ENCODE peak calls at places on chromosomes 7 and 10, in nine cellular contexts. K is testis, I is thyroid gland, R is spleen, M is body of pancreas, W is Peyer's patch, Y is A549, G is transverse colon, E is heart left ventricle. O is an unnamed sample.
A peak's percentile ranks its signal among the peaks of the same experiment; 100 is the strongest.

GRCh38 chr7:23470290-23471089 is at the start of gene IGF2BP3:
- DNase-seq in K (no peak), I (no peak), R (peak; percentile 58), M (no peak), W (peak; percentile 51), Y (peak; percentile 98), G (peak; percentile 24), E (no peak), O (no peak)

GRCh38 chr7:105623378-105623777 is 42.1 kb upstream of the EFCAB10 start:
- DNase-seq in K (no peak), I (no peak), R (no peak), M (no peak), W (no peak), Y (no peak), G (no peak), E (no peak), O (no peak)

GRCh38 chr7:55533050-55533728 is 39.1 kb downstream of the VOPP1 start:
- DNase-seq in K (no peak), I (no peak), R (peak; percentile 85), M (peak; percentile 64), W (no peak), Y (no peak), G (peak; percentile 72), E (no peak), O (no peak)

GRCh38 chr7:372546-372938 is 82.6 kb downstream of the FOXL3 start:
- DNase-seq in K (no peak), I (no peak), R (peak; percentile 64), M (no peak), W (no peak), Y (no peak), G (no peak), E (no peak), O (peak; percentile 12)

GRCh38 chr10:28453926-28454325 is 79.0 kb upstream of the WAC start:
- DNase-seq in K (no peak), I (no peak), R (no peak), M (no peak), W (no peak), Y (no peak), G (no peak), E (no peak), O (no peak)

GRCh38 chr10:49140306-49141175 is 6.7 kb upstream of the FAM170B start:
- DNase-seq in K (no peak), I (peak; percentile 59), R (no peak), M (no peak), W (no peak), Y (no peak), G (no peak), E (no peak), O (no peak)

GRCh38 chr7:20312562-20312961 is 18.1 kb upstream of the ITGB8 start:
- DNase-seq in K (no peak), I (no peak), R (no peak), M (no peak), W (no peak), Y (no peak), G (no peak), E (no peak), O (no peak)

GRCh38 chr10:44352316-44353127 is 32.4 kb downstream of the CXCL12 start:
- DNase-seq in K (no peak), I (no peak), R (no peak), M (peak; percentile 90), W (no peak), Y (no peak), G (peak; percentile 31), E (peak; percentile 74), O (no peak)

GRCh38 chr7:55223023-55223422 is 142.1 kb upstream of the LANCL2 start:
- DNase-seq in K (no peak), I (peak; percentile 37), R (no peak), M (no peak), W (no peak), Y (no peak), G (no peak), E (no peak), O (no peak)

GRCh38 chr7:126820925-126821324 is 431.8 kb downstream of the GRM8 start:
- DNase-seq in K (no peak), I (no peak), R (no peak), M (no peak), W (no peak), Y (no peak), G (no peak), E (no peak), O (no peak)

GRCh38 chr7:111802194-111802785 is 240.0 kb upstream of the IMMP2L start:
- DNase-seq in K (no peak), I (no peak), R (no peak), M (no peak), W (no peak), Y (no peak), G (no peak), E (no peak), O (no peak)

GRCh38 chr10:78375854-78376785 is 342.5 kb downstream of the RPS24 start:
- DNase-seq in K (peak; percentile 36), I (no peak), R (peak; percentile 63), M (no peak), W (no peak), Y (no peak), G (no peak), E (no peak), O (no peak)

GRCh38 chr7:150949564-150949963 is 28.6 kb downstream of the KCNH2 start:
- DNase-seq in K (peak; percentile 13), I (no peak), R (peak; percentile 40), M (no peak), W (peak; percentile 11), Y (no peak), G (no peak), E (no peak), O (no peak)

GRCh38 chr7:13882051-13882450 is 107.4 kb downstream of the ETV1 start:
- DNase-seq in K (no peak), I (no peak), R (no peak), M (no peak), W (no peak), Y (no peak), G (no peak), E (no peak), O (no peak)

GRCh38 chr7:141551080-141551772 is at the start of gene AGK:
- DNase-seq in K (peak; percentile 76), I (peak; percentile 71), R (peak; percentile 93), M (peak; percentile 71), W (peak; percentile 77), Y (peak; percentile 81), G (peak; percentile 69), E (peak; percentile 79), O (peak; percentile 74)
- TF ChIP-seq POLR2A in K (no peak), I (peak; percentile 38), R (no peak), M (peak; percentile 57), W (peak; percentile 20), Y (peak; percentile 89), G (peak; percentile 14), E (peak; percentile 42), O (peak; percentile 65)

GRCh38 chr7:2665359-2665791 is 22.6 kb upstream of the AMZ1 start:
- DNase-seq in K (no peak), I (no peak), R (peak; percentile 71), M (no peak), W (no peak), Y (no peak), G (no peak), E (no peak), O (no peak)
- H3K4me3 ChIP-seq in K (no peak overlapping the region), I (no peak overlapping the region), R (no peak overlapping the region), M (no peak overlapping the region), W (no peak overlapping the region), Y (no peak overlapping the region), G (no peak overlapping the region), E (no peak overlapping the region), O (no peak overlapping the region)

GRCh38 chr7:129210989-129211312 is 13.9 kb upstream of the AHCYL2 start:
- DNase-seq in K (no peak), I (no peak), R (no peak), M (no peak), W (no peak), Y (no peak), G (no peak), E (no peak), O (no peak)

GRCh38 chr7:129212596-129212995 is 12.2 kb upstream of the AHCYL2 start:
- DNase-seq in K (no peak), I (no peak), R (no peak), M (no peak), W (no peak), Y (no peak), G (no peak), E (no peak), O (no peak)

GRCh38 chr7:129212126-129212525 is 12.7 kb upstream of the AHCYL2 start:
- DNase-seq in K (no peak), I (no peak), R (no peak), M (no peak), W (no peak), Y (no peak), G (no peak), E (no peak), O (no peak)

GRCh38 chr7:129210256-129210988 is 14.4 kb upstream of the AHCYL2 start:
- DNase-seq in K (peak; percentile 89), I (peak; percentile 87), R (peak; percentile 93), M (peak; percentile 81), W (peak; percentile 82), Y (peak; percentile 60), G (peak; percentile 77), E (peak; percentile 84), O (peak; percentile 86)

GRCh38 chr7:129213828-129214227 is 11.0 kb upstream of the AHCYL2 start:
- DNase-seq in K (no peak), I (peak; percentile 30), R (no peak), M (no peak), W (no peak), Y (peak; percentile 54), G (no peak), E (no peak), O (no peak)
- TF ChIP-seq CTCF in K (no peak), I (no peak), R (no peak), M (no peak), W (no peak), Y (no peak), G (no peak), E (no peak), O (no peak)

GRCh38 chr10:102813734-102814455 is 23.3 kb downstream of the CYP17A1 start:
- DNase-seq in K (peak; percentile 51), I (no peak), R (no peak), M (peak; percentile 17), W (peak; percentile 80), Y (no peak), G (peak; percentile 65), E (no peak), O (peak; percentile 84)

GRCh38 chr10:102814873-102815661 is 22.1 kb downstream of the CYP17A1 start:
- DNase-seq in K (peak; percentile 73), I (peak; percentile 75), R (peak; percentile 79), M (peak; percentile 51), W (peak; percentile 56), Y (no peak), G (peak; percentile 60), E (peak; percentile 86), O (peak; percentile 81)

GRCh38 chr10:102817175-102817574 is 20.0 kb downstream of the CYP17A1 start:
- DNase-seq in K (no peak), I (no peak), R (no peak), M (no peak), W (no peak), Y (no peak), G (no peak), E (no peak), O (no peak)

GRCh38 chr10:102814456-102814871 is 22.7 kb downstream of the CYP17A1 start:
- DNase-seq in K (no peak), I (no peak), R (no peak), M (no peak), W (no peak), Y (no peak), G (no peak), E (peak; percentile 85), O (no peak)

GRCh38 chr10:102815790-102816549 is 21.2 kb downstream of the CYP17A1 start:
- DNase-seq in K (peak; percentile 68), I (no peak), R (no peak), M (peak; percentile 70), W (peak; percentile 52), Y (no peak), G (peak; percentile 34), E (peak; percentile 63), O (peak; percentile 39)
- TF ChIP-seq POLR2A in K (no peak), I (peak; percentile 27), R (no peak), M (peak; percentile 57), W (peak; percentile 8), Y (no peak), G (peak; percentile 37), E (peak; percentile 14), O (peak; percentile 50)